ENCODE peak calls at places on chromosome 18, in six cellular contexts. I is neuronal stem cell, E is mesendoderm, M is IMR-90, J is H1, S is H9. D is an unnamed sample.

GRCh38 chr18:68234676-68235075 is 480.2 kb downstream of the TMX3 start:
- DNase-seq in J (no peak), I (no peak), S (no peak), M (peak; percentile 12), E (no peak), D (no peak)

GRCh38 chr18:23519725-23520124 is 16.4 kb downstream of the RMC1 start:
- DNase-seq in S (no peak), J (no peak), I (no peak), E (peak; percentile 28), M (peak; percentile 15), D (peak; percentile 48)

GRCh38 chr18:66534110-66534509 is 69.8 kb downstream of the CDH19 start:
- DNase-seq in E (no peak), J (no peak), M (no peak), S (no peak), I (no peak), D (no peak)

GRCh38 chr18:61893304-61893970 is 630 bp upstream of the RNF152 start:
- DNase-seq in M (peak; percentile 61), S (peak; percentile 46), J (no peak), E (peak; percentile 77), I (peak; percentile 65), D (peak; percentile 66)

GRCh38 chr18:59646946-59647307 is 50.3 kb downstream of the CCBE1 start:
- DNase-seq in E (no peak), S (no peak), M (peak; percentile 44), I (no peak), J (no peak), D (peak; percentile 47)

GRCh38 chr18:14978962-14979535 is 231.1 kb downstream of the ANKRD30B start:
- DNase-seq in I (peak; percentile 5), E (peak; percentile 55), S (no peak), J (no peak), M (no peak), D (no peak)

GRCh38 chr18:33212363-33212762 is 228.2 kb downstream of the CCDC178 start:
- DNase-seq in S (no peak), J (no peak), I (no peak), M (no peak), E (no peak), D (no peak)

GRCh38 chr18:26863122-26863879 is 2.2 kb downstream of the AQP4 start:
- DNase-seq in S (peak; percentile 77), E (peak; percentile 65), M (no peak), I (no peak), J (no peak), D (no peak)

GRCh38 chr18:41146301-41146700 is 808.7 kb upstream of the PIK3C3 start:
- DNase-seq in J (no peak), M (no peak), S (no peak), I (no peak), E (peak; percentile 16), D (no peak)

GRCh38 chr18:13247506-13247905 is 28.9 kb downstream of the LDLRAD4 start:
- DNase-seq in S (peak; percentile 10), I (no peak), J (no peak), M (no peak), E (no peak), D (no peak)

GRCh38 chr18:50559750-50560680 is at the start of gene MAPK4:
- DNase-seq in M (no peak), E (no peak), S (peak; percentile 42), J (no peak), I (peak; percentile 48), D (no peak)

GRCh38 chr18:52920665-52921064 is 580.7 kb downstream of the DCC start:
- DNase-seq in S (no peak), I (no peak), J (no peak), E (no peak), M (no peak), D (no peak)

GRCh38 chr18:49548266-49548665 is 13.6 kb upstream of the LIPG start:
- DNase-seq in S (no peak), J (no peak), I (no peak), E (no peak), M (peak; percentile 62), D (peak; percentile 80)

GRCh38 chr18:73677458-73677857 is 470.2 kb downstream of the FBXO15 start:
- DNase-seq in I (no peak), E (no peak), J (no peak), S (no peak), M (no peak), D (no peak)

GRCh38 chr18:49971462-49971861 is 158.1 kb upstream of the ACAA2 start:
- DNase-seq in I (no peak), M (no peak), E (peak; percentile 29), S (no peak), J (no peak), D (no peak)

GRCh38 chr18:73952296-73952946 is 195.2 kb downstream of the FBXO15 start:
- DNase-seq in E (peak; percentile 58), J (no peak), M (no peak), I (no peak), S (no peak), D (no peak)

GRCh38 chr18:80035997-80036396 is 1.8 kb downstream of the RBFA start:
- DNase-seq in S (no peak), M (no peak), I (no peak), E (no peak), J (no peak), D (no peak)
- H3K9ac ChIP-seq in S (peak overlapping the region; percentile 29), M (no peak overlapping the region), I (no peak overlapping the region), E (no peak overlapping the region), J (peak overlapping the region; percentile 9), D (no peak overlapping the region)

GRCh38 chr18:31651369-31651768 is 33.0 kb downstream of the B4GALT6 start:
- DNase-seq in E (peak; percentile 23), J (no peak), M (no peak), S (no peak), I (no peak), D (no peak)
- H2BK120ac ChIP-seq in E (no peak overlapping the region), J (no peak overlapping the region), M (no peak overlapping the region), S (no peak overlapping the region), I (no peak overlapping the region), D (no peak overlapping the region)

GRCh38 chr18:36518839-36519238 is 221.3 kb downstream of the FHOD3 start:
- DNase-seq in E (no peak), M (no peak), I (no peak), J (no peak), S (no peak), D (no peak)

GRCh38 chr18:36525913-36526312 is 228.4 kb downstream of the FHOD3 start:
- DNase-seq in J (no peak), S (no peak), I (no peak), M (no peak), E (no peak), D (no peak)

GRCh38 chr18:36519358-36519757 is 221.8 kb downstream of the FHOD3 start:
- DNase-seq in J (no peak), E (no peak), M (peak; percentile 52), S (no peak), I (no peak), D (peak; percentile 1)

GRCh38 chr18:36526611-36527010 is 229.1 kb downstream of the FHOD3 start:
- DNase-seq in E (no peak), J (no peak), I (no peak), M (peak; percentile 52), S (no peak), D (no peak)

GRCh38 chr18:36522503-36522902 is 225.0 kb downstream of the FHOD3 start:
- DNase-seq in M (no peak), E (no peak), I (no peak), J (no peak), S (no peak), D (no peak)
- H3K4me1 ChIP-seq in M (peaks cover 14% of the 10 kb centered on the region), E (no peaks in the 10 kb centered on the region), I (peaks cover 15% of the 10 kb centered on the region), J (peaks cover 4% of the 10 kb centered on the region), S (peaks cover 4% of the 10 kb centered on the region), D (peaks cover 14% of the 10 kb centered on the region)

GRCh38 chr18:8944871-8945245 is 157.6 kb upstream of the NDUFV2 start:
- DNase-seq in I (no peak), J (no peak), S (no peak), E (no peak), M (no peak), D (no peak)
- H3K9ac ChIP-seq in I (no peak overlapping the region), J (no peak overlapping the region), S (no peak overlapping the region), E (no peak overlapping the region), M (peak overlapping the region; percentile 15), D (peak overlapping the region; percentile 60)

DNA sequence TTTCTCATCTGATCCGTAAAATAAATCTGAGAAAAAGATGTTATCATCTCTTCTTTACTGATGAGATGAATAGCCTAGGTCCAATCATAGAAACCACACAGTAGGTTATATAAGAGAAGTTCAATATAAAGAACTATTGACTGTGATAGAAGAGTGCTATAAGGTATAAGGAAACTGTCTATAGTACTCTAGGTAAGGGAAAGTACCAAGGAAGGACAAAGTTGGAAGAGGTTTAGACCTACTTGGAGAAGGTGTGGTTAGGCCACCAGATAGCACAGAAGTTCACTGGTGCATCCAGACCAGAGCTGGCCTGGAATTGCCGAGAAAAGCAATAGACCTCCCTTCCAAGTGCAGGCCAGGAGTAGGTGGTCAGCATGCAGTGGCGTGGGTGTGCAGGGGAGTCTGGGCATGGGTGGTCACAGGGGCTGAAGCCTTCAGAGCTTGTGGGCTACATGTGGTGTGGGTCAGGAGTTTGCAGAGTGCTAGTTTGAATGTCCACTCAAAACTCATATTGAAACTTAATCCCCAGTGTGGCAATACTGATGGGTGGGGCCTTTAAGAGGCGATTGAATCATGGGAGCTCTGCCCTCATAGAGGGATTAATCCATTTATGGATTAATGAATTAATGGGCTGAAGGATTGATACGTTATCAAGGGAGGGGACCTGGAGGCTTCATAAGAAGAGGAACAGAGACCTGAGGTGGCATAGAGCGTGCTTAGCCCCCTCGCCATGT is 86.3 kb downstream of the ALPK2 start:
- DNase-seq in E (no peak), S (no peak), J (no peak), M (no peak), I (no peak), D (no peak)
- H2BK120ac ChIP-seq in E (no peak overlapping the region), S (no peak overlapping the region), J (no peak overlapping the region), M (peak overlapping the region; percentile 48), I (no peak overlapping the region), D (no peak overlapping the region)

DNA sequence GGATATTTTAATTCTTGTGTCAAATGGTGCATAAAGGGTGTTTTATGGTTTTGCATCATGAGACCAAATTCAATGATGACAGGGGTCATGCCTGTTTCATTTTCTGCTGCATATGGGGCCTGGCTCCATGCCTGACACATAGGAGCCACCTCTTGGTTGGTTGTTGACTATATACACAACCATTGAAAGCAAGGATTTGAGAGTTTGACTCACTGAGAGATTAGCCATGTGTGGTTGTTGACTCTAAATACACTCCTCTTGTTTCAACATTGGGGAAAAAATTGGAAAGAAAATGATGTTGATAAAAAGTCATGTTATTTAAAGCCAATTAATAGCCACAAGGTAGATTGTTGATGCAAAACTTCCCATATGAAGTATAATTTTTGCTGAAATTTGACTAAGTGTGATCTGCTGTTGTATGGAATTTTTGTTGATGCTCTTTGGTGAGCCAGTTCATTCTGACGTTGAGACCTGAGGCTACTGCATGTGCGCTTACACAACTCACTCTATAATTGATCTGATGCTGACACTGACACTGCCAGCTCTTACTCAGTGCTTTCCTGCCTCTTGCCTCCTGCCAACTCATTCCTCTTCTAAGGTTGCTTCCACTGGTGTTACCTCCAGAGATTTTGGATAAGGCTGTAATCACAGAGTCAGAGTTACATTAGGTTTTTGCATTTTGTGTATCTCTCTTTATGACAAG is 446.2 kb upstream of the SLC14A2 start:
- DNase-seq in I (no peak), E (no peak), S (no peak), J (no peak), M (peak; percentile 73), D (peak; percentile 79)
- H3K4me1 ChIP-seq in I (no peaks in the 10 kb centered on the region), E (no peaks in the 10 kb centered on the region), S (no peaks in the 10 kb centered on the region), J (no peaks in the 10 kb centered on the region), M (peaks cover 25% of the 10 kb centered on the region), D (peaks cover 7% of the 10 kb centered on the region)

D was measured in mesenchymal stem cell.